ENCODE peak calls at places on chromosomes 7 and 10, in five cellular contexts. A is fibroblast of lung, T is fibroblast of mammary gland, E is cardiac fibroblast, J is body of pancreas. W is an unnamed sample.

GRCh38 chr10:7687228-7687907 is 15.7 kb upstream of the ITIH2 start:
- DNase-seq in A (peak), T (peak), E (peak), J (peak), W (peak)

GRCh38 chr7:92547579-92547978 is 19.0 kb downstream of the RBM48 start:
- DNase-seq in A (no peak), T (no peak), E (no peak), J (no peak), W (no peak)

GRCh38 chr10:104146871-104147270 is 24.9 kb downstream of the SFR1 start:
- DNase-seq in A (no peak), T (no peak), E (no peak), J (no peak), W (no peak)

GRCh38 chr7:104371216-104371796 is 42.9 kb downstream of the LHFPL3 start:
- DNase-seq in A (no peak), T (no peak), E (no peak), J (no peak), W (no peak)

GRCh38 chr10:64518456-64518855 is 997.3 kb downstream of the REEP3 start:
- DNase-seq in A (no peak), T (no peak), E (no peak), J (no peak), W (no peak)

GRCh38 chr10:50550291-50550839 is 73.4 kb downstream of the SGMS1 start:
- DNase-seq in A (no peak), T (no peak), E (peak), J (peak), W (no peak)

GRCh38 chr7:134832367-134832766 is 52.9 kb downstream of the CALD1 start:
- DNase-seq in A (no peak), T (no peak), E (no peak), J (no peak), W (no peak)

GRCh38 chr10:78685466-78686163 is 383.2 kb upstream of the ZMIZ1 start:
- DNase-seq in A (no peak), T (peak), E (peak), J (no peak), W (no peak)

GRCh38 chr7:29287366-29287765 is 92.8 kb downstream of the CHN2 start:
- DNase-seq in A (peak), T (peak), E (peak), J (peak), W (no peak)

GRCh38 chr10:119501690-119502089 is 40.8 kb downstream of the RGS10 start:
- DNase-seq in A (no peak), T (no peak), E (no peak), J (no peak), W (no peak)

GRCh38 chr10:51169111-51169510 is 94.8 kb downstream of the PRKG1 start:
- DNase-seq in A (no peak), T (no peak), E (no peak), J (no peak), W (no peak)

GRCh38 chr10:29861811-29862505 is 197.4 kb downstream of the JCAD start:
- DNase-seq in A (peak), T (peak), E (peak), J (no peak), W (no peak)

GRCh38 chr10:23158370-23158769 is 33.7 kb upstream of the PTF1A start:
- DNase-seq in A (peak), T (peak), E (peak), J (peak), W (peak)

GRCh38 chr10:22713853-22714523 is 390 bp downstream of the PIP4K2A start:
- DNase-seq in A (no peak), T (peak), E (peak), J (peak), W (peak)

GRCh38 chr10:49408437-49409306 is 12.8 kb upstream of the DRGX start:
- DNase-seq in A (no peak), T (no peak), E (no peak), J (peak), W (peak)

GRCh38 chr10:127040756-127041155 is 135.5 kb downstream of the DOCK1 start:
- DNase-seq in A (peak), T (no peak), E (no peak), J (no peak), W (no peak)

GRCh38 chr7:106542550-106543220 is 118.3 kb downstream of the CCDC71L start:
- DNase-seq in A (peak), T (peak), E (peak), J (peak), W (peak)

GRCh38 chr7:131546126-131546525 is 10.3 kb downstream of the PODXL start:
- DNase-seq in A (no peak), T (no peak), E (no peak), J (peak), W (peak)

GRCh38 chr7:30771859-30772429 is 727 bp downstream of the MINDY4 start:
- DNase-seq in A (no peak), T (no peak), E (peak), J (no peak), W (peak)

GRCh38 chr7:24778543-24779282 is 21.4 kb upstream of the GSDME start:
- DNase-seq in A (peak), T (peak), E (peak), J (no peak), W (peak)

GRCh38 chr7:71236488-71237179 is 104.7 kb downstream of the GALNT17 start:
- DNase-seq in A (no peak), T (no peak), E (no peak), J (no peak), W (no peak)

GRCh38 chr7:69845721-69846495 is 247.6 kb downstream of the AUTS2 start:
- DNase-seq in A (no peak), T (no peak), E (no peak), J (no peak), W (peak)

GRCh38 chr10:106711313-106711906 is 453.1 kb downstream of the SORCS1 start:
- DNase-seq in A (peak), T (peak), E (peak), J (peak), W (peak)

GRCh38 chr10:43318456-43318855 is 51.6 kb upstream of the RASGEF1A start:
- DNase-seq in A (no peak), T (no peak), E (no peak), J (no peak), W (no peak)

GRCh38 chr10:133087679-133088523 is at the start of gene ADGRA1:
- DNase-seq in A (no peak), T (no peak), E (no peak), J (no peak), W (no peak)

GRCh38 chr7:127532151-127532550 is 53.2 kb downstream of the GCC1 start:
- DNase-seq in A (no peak), T (no peak), E (no peak), J (no peak), W (no peak)

GRCh38 chr7:121126201-121126600 is 137.7 kb downstream of the CPED1 start:
- DNase-seq in A (no peak), T (no peak), E (no peak), J (no peak), W (no peak)

GRCh38 chr7:149621776-149622175 is 124.2 kb upstream of the ZNF746 start:
- DNase-seq in A (no peak), T (peak), E (no peak), J (no peak), W (peak)

GRCh38 chr7:22872087-22872807 is 49.6 kb upstream of the TOMM7 start:
- DNase-seq in A (no peak), T (no peak), E (no peak), J (no peak), W (peak)

GRCh38 chr10:1404953-1405260 is 332.4 kb downstream of the ADARB2 start:
- DNase-seq in A (no peak), T (no peak), E (no peak), J (no peak), W (no peak)

GRCh38 chr7:96144260-96144526 is 177.7 kb downstream of the SLC25A13 start:
- DNase-seq in A (no peak), T (no peak), E (no peak), J (no peak), W (peak)

GRCh38 chr7:42491106-42491505 is 254.1 kb upstream of the GLI3 start:
- DNase-seq in A (no peak), T (no peak), E (no peak), J (no peak), W (no peak)

GRCh38 chr10:116632831-116633600 is 12.3 kb downstream of the PNLIPRP2 start:
- DNase-seq in A (no peak), T (no peak), E (no peak), J (no peak), W (no peak)

GRCh38 chr7:139683137-139683871 is 94.5 kb downstream of the HIPK2 start:
- DNase-seq in A (peak), T (peak), E (peak), J (no peak), W (peak)

GRCh38 chr7:114703677-114704076 is 218.2 kb upstream of the MDFIC start:
- DNase-seq in A (peak), T (peak), E (peak), J (no peak), W (no peak)

GRCh38 chr10:100021322-100021721 is 11.6 kb upstream of the DNMBP start:
- DNase-seq in A (no peak), T (no peak), E (no peak), J (no peak), W (peak)

GRCh38 chr7:100584677-100585510 is 1.0 kb downstream of the LRCH4 start:
- DNase-seq in A (peak), T (peak), E (peak), J (peak), W (no peak)

GRCh38 chr10:124886195-124886594 is 55.7 kb upstream of the ZRANB1 start:
- DNase-seq in A (no peak), T (no peak), E (peak), J (no peak), W (no peak)

DNA sequence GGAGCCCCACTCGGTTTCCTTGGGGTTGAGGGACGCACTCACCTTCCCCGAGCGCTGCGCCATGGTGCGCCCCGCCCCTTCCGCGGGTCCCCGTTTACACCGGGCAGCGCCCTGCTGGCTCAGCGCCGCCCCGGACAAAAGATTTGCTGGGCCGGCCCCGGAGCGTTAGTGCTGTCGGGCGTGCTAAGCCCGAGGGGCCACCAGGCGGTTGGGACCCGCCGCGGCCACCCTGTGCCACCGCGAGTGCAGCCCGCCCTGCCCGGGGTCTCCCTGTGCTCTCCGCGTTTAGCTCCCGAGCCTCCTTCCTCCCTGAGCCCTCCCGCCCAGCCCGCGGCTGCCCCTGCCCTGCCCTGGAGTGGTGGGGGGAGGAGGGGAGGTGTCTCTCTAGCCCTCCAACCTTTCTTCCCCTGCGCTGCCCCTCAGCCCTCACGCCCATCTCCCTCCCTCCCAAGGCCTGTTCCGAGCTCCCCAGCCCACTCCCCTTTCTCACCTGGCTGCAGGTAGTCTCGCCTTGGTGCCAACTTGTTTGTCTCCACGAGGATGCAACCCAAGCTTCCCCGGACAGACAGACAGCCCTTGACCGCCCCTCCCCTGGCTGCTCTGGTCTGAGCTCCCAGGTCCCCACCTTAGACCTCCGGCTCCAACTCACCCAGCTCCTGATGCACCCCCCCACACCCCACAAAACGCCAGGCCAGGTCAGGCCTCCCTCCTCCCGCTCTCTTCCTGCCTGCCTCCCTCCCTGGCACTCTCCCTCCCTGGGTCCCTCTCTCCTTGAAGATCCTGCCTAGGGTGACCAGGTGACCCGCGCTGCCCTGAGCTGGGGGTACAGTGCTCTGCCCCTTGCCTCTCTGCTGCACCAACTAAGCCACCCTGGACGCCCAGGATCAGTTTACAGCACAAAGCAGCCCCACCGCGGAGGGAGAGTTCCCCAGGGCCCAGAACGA is at the start of gene CRYGN:
- DNase-seq in A (no peak), T (no peak), E (no peak), J (peak), W (no peak)
- H3K4me3 ChIP-seq in A (peak), T (no peak), E (peak), J (no peak), W (no peak)

GRCh38 chr7:43868181-43868580 is 1.1 kb downstream of the MRPS24 start:
- DNase-seq in A (no peak), T (no peak), E (no peak), J (no peak), W (peak)
- H3K4me3 ChIP-seq in A (peak), T (peak), E (peak), J (no peak), W (peak)

GRCh38 chr7:26583094-26583493 is 281.3 kb downstream of the SKAP2 start:
- DNase-seq in A (no peak), T (no peak), E (no peak), J (no peak), W (no peak)

GRCh38 chr7:26580666-26581065 is 283.7 kb downstream of the SKAP2 start:
- DNase-seq in A (no peak), T (no peak), E (no peak), J (no peak), W (no peak)

GRCh38 chr7:26590709-26591108 is 273.7 kb downstream of the SKAP2 start:
- DNase-seq in A (no peak), T (no peak), E (no peak), J (no peak), W (no peak)

GRCh38 chr7:26588511-26588910 is 275.9 kb downstream of the SKAP2 start:
- DNase-seq in A (no peak), T (no peak), E (no peak), J (no peak), W (peak)

DNA sequence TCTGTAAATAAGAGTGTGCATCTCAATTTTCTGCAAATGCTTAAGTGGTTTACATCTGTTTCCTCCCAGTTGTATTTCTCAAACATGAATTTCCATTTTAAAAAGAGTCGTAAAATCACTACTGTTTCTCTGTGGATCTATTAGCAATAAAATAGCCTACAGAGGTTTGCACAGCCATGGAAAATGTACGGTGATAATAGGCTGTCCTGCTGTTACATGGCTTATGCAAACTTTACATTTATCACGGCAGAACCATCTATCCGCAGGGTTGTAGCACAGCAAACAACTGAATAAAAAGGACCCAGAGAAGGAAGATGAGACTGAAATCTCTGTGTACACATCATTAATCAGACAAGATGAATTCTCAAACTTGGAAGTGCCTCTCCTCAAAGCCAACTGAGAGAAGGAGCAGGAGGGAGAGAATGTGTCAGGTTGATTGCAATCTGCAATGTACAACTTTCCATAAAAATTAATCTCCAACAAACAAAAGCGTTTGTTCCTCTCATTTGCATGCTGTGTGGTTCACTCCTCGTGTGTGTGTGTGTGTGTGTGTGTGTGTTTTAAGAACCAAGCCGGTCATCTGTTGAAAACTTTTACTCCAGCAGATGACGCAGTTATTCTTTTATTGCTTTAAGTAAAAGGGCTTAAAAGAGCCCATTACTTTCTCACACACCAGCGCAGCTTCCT is 279.3 kb downstream of the SKAP2 start:
- DNase-seq in A (no peak), T (peak), E (no peak), J (no peak), W (no peak)
- H3K4me3 ChIP-seq in A (no peak), T (no peak), E (no peak), J (no peak), W (no peak)

GRCh38 chr7:4661871-4662270 is 20.2 kb upstream of the FOXK1 start:
- DNase-seq in A (peak), T (peak), E (no peak), J (no peak), W (no peak)

GRCh38 chr7:4668510-4668847 is 13.6 kb upstream of the FOXK1 start:
- DNase-seq in A (no peak), T (no peak), E (no peak), J (no peak), W (no peak)

GRCh38 chr7:4667776-4668509 is 14.2 kb upstream of the FOXK1 start:
- DNase-seq in A (peak), T (peak), E (peak), J (no peak), W (no peak)

GRCh38 chr7:4663239-4663638 is 18.9 kb upstream of the FOXK1 start:
- DNase-seq in A (no peak), T (no peak), E (no peak), J (no peak), W (no peak)

GRCh38 chr7:4665661-4666060 is 16.4 kb upstream of the FOXK1 start:
- DNase-seq in A (peak), T (peak), E (peak), J (no peak), W (no peak)
- H3K4me3 ChIP-seq in A (no peak), T (no peak), E (no peak), J (no peak), W (no peak)

GRCh38 chr10:57026307-57026706 is 665.2 kb upstream of the ZWINT start:
- DNase-seq in A (no peak), T (no peak), E (no peak), J (no peak), W (no peak)

GRCh38 chr10:57018452-57018851 is 657.4 kb upstream of the ZWINT start:
- DNase-seq in A (no peak), T (no peak), E (no peak), J (no peak), W (no peak)

GRCh38 chr10:57023626-57024025 is 662.6 kb upstream of the ZWINT start:
- DNase-seq in A (no peak), T (no peak), E (no peak), J (no peak), W (no peak)
- H3K4me3 ChIP-seq in A (no peak), T (no peak), E (no peak), J (no peak), W (no peak)

GRCh38 chr7:12529971-12530710 is 40.4 kb upstream of the SCIN start:
- DNase-seq in A (no peak), T (no peak), E (no peak), J (no peak), W (no peak)

GRCh38 chr7:12518920-12519681 is 51.4 kb upstream of the SCIN start:
- DNase-seq in A (peak), T (peak), E (peak), J (no peak), W (peak)

GRCh38 chr7:12519682-12520009 is 50.9 kb upstream of the SCIN start:
- DNase-seq in A (no peak), T (no peak), E (no peak), J (no peak), W (no peak)

GRCh38 chr7:12524794-12525386 is 45.6 kb upstream of the SCIN start:
- DNase-seq in A (peak), T (peak), E (peak), J (no peak), W (peak)
- H3K4me3 ChIP-seq in A (no peak), T (no peak), E (no peak), J (no peak), W (no peak)

GRCh38 chr10:69327463-69328345 is 49.4 kb downstream of the HK1 start:
- DNase-seq in A (peak), T (peak), E (peak), J (peak), W (peak)
- H3K4me3 ChIP-seq in A (peak), T (no peak), E (peak), J (no peak), W (peak)